ENCODE peak calls at places on chromosomes 2 and 18, in seven cellular contexts. One of them, this sample, is unnamed. For H3K9me3, the result is how much of the 10 kb centered on the place peaks cover.

GRCh38 chr18:58541137-58541788 is 87.6 kb downstream of the ALPK2 start:
- DNase-seq in A549: no peak
- DNase-seq in suprapubic skin: no peak
- DNase-seq in stomach: no peak
- DNase-seq in SK-N-SH: no peak
- DNase-seq in sigmoid colon: no peak
- DNase-seq in ovary: no peak
- DNase-seq in this sample: no peak

GRCh38 chr18:10010611-10011015 is 96.8 kb downstream of the VAPA start:
- DNase-seq in A549: no peak
- DNase-seq in suprapubic skin: peak
- DNase-seq in stomach: peak
- DNase-seq in SK-N-SH: no peak
- DNase-seq in sigmoid colon: peak
- DNase-seq in ovary: peak
- DNase-seq in this sample: peak

GRCh38 chr2:67234443-67234842 is 162.7 kb upstream of the ETAA1 start:
- DNase-seq in A549: no peak
- DNase-seq in suprapubic skin: no peak
- DNase-seq in stomach: no peak
- DNase-seq in SK-N-SH: no peak
- DNase-seq in sigmoid colon: peak
- DNase-seq in ovary: no peak
- DNase-seq in this sample: no peak

GRCh38 chr2:215833531-215834162 is 179.7 kb downstream of the MREG start:
- DNase-seq in A549: no peak
- DNase-seq in suprapubic skin: no peak
- DNase-seq in stomach: no peak
- DNase-seq in SK-N-SH: no peak
- DNase-seq in sigmoid colon: no peak
- DNase-seq in ovary: no peak
- DNase-seq in this sample: no peak

GRCh38 chr2:105827351-105828096 is 82.8 kb downstream of the NCK2 start:
- DNase-seq in A549: no peak
- DNase-seq in suprapubic skin: no peak
- DNase-seq in stomach: no peak
- DNase-seq in SK-N-SH: no peak
- DNase-seq in sigmoid colon: no peak
- DNase-seq in ovary: no peak
- DNase-seq in this sample: no peak

GRCh38 chr18:77911973-77912372 is 662.3 kb downstream of the GALR1 start:
- DNase-seq in A549: no peak
- DNase-seq in suprapubic skin: no peak
- DNase-seq in stomach: no peak
- DNase-seq in SK-N-SH: no peak
- DNase-seq in sigmoid colon: no peak
- DNase-seq in ovary: no peak
- DNase-seq in this sample: no peak

GRCh38 chr2:239687441-239687840 is 286.6 kb upstream of the HDAC4 start:
- DNase-seq in A549: no peak
- DNase-seq in suprapubic skin: peak
- DNase-seq in stomach: peak
- DNase-seq in SK-N-SH: no peak
- DNase-seq in sigmoid colon: no peak
- DNase-seq in ovary: no peak
- DNase-seq in this sample: no peak

GRCh38 chr2:54629914-54630609 is 93.4 kb upstream of the EML6 start:
- DNase-seq in A549: peak
- DNase-seq in suprapubic skin: no peak
- DNase-seq in stomach: peak
- DNase-seq in SK-N-SH: no peak
- DNase-seq in sigmoid colon: no peak
- DNase-seq in ovary: no peak
- DNase-seq in this sample: peak

GRCh38 chr2:66596229-66596628 is 161.3 kb downstream of the MEIS1 start:
- DNase-seq in A549: no peak
- DNase-seq in suprapubic skin: no peak
- DNase-seq in stomach: no peak
- DNase-seq in SK-N-SH: no peak
- DNase-seq in sigmoid colon: no peak
- DNase-seq in ovary: no peak
- DNase-seq in this sample: no peak

GRCh38 chr2:10036095-10036879 is 7.1 kb upstream of the KLF11 start:
- DNase-seq in A549: peak
- DNase-seq in suprapubic skin: no peak
- DNase-seq in stomach: peak
- DNase-seq in SK-N-SH: peak
- DNase-seq in sigmoid colon: peak
- DNase-seq in ovary: peak
- DNase-seq in this sample: no peak

GRCh38 chr2:85697716-85698115 is 3.6 kb downstream of the GNLY start:
- DNase-seq in A549: no peak
- DNase-seq in suprapubic skin: no peak
- DNase-seq in stomach: no peak
- DNase-seq in SK-N-SH: no peak
- DNase-seq in sigmoid colon: no peak
- DNase-seq in ovary: no peak
- DNase-seq in this sample: no peak

GRCh38 chr2:21363364-21363763 is 239.6 kb downstream of the TDRD15 start:
- DNase-seq in A549: no peak
- DNase-seq in suprapubic skin: no peak
- DNase-seq in stomach: no peak
- DNase-seq in SK-N-SH: no peak
- DNase-seq in sigmoid colon: no peak
- DNase-seq in ovary: no peak
- DNase-seq in this sample: no peak

GRCh38 chr2:145254291-145254690 is 734.4 kb upstream of the ZEB2 start:
- DNase-seq in A549: no peak
- DNase-seq in suprapubic skin: no peak
- DNase-seq in stomach: no peak
- DNase-seq in SK-N-SH: no peak
- DNase-seq in sigmoid colon: no peak
- DNase-seq in ovary: no peak
- DNase-seq in this sample: no peak

GRCh38 chr2:54630841-54631497 is 92.5 kb upstream of the EML6 start:
- DNase-seq in A549: no peak
- DNase-seq in suprapubic skin: no peak
- DNase-seq in stomach: no peak
- DNase-seq in SK-N-SH: no peak
- DNase-seq in sigmoid colon: no peak
- DNase-seq in ovary: no peak
- DNase-seq in this sample: no peak

GRCh38 chr2:218270721-218271486 is 585 bp downstream of the PNKD start:
- DNase-seq in A549: no peak
- DNase-seq in suprapubic skin: no peak
- DNase-seq in stomach: no peak
- DNase-seq in SK-N-SH: no peak
- DNase-seq in sigmoid colon: no peak
- DNase-seq in ovary: no peak
- DNase-seq in this sample: no peak

GRCh38 chr2:18740428-18740827 is 151.1 kb upstream of the NT5C1B start:
- DNase-seq in A549: no peak
- DNase-seq in suprapubic skin: no peak
- DNase-seq in stomach: no peak
- DNase-seq in SK-N-SH: no peak
- DNase-seq in sigmoid colon: no peak
- DNase-seq in ovary: no peak
- DNase-seq in this sample: no peak

GRCh38 chr2:207255565-207255964 is 89.8 kb upstream of the KLF7 start:
- DNase-seq in A549: no peak
- DNase-seq in suprapubic skin: no peak
- DNase-seq in stomach: no peak
- DNase-seq in SK-N-SH: no peak
- DNase-seq in sigmoid colon: no peak
- DNase-seq in ovary: no peak
- DNase-seq in this sample: no peak

GRCh38 chr2:230871361-230872150 is 6.8 kb downstream of the ITM2C start:
- DNase-seq in A549: no peak
- DNase-seq in suprapubic skin: peak
- DNase-seq in stomach: peak
- DNase-seq in SK-N-SH: no peak
- DNase-seq in sigmoid colon: no peak
- DNase-seq in ovary: no peak
- DNase-seq in this sample: no peak

GRCh38 chr2:158539176-158539895 is 82.6 kb downstream of the PKP4 start:
- DNase-seq in A549: no peak
- DNase-seq in suprapubic skin: no peak
- DNase-seq in stomach: no peak
- DNase-seq in SK-N-SH: no peak
- DNase-seq in sigmoid colon: no peak
- DNase-seq in ovary: no peak
- DNase-seq in this sample: no peak

GRCh38 chr2:36445191-36445590 is 89.6 kb downstream of the CRIM1 start:
- DNase-seq in A549: no peak
- DNase-seq in suprapubic skin: no peak
- DNase-seq in stomach: no peak
- DNase-seq in SK-N-SH: no peak
- DNase-seq in sigmoid colon: no peak
- DNase-seq in ovary: no peak
- DNase-seq in this sample: no peak

GRCh38 chr2:29223851-29224692 is 108.9 kb downstream of the CLIP4 start:
- DNase-seq in A549: no peak
- DNase-seq in suprapubic skin: peak
- DNase-seq in stomach: no peak
- DNase-seq in SK-N-SH: peak
- DNase-seq in sigmoid colon: peak
- DNase-seq in ovary: no peak
- DNase-seq in this sample: peak

GRCh38 chr2:142621287-142621686 is 256.2 kb upstream of the KYNU start:
- DNase-seq in A549: no peak
- DNase-seq in suprapubic skin: no peak
- DNase-seq in stomach: no peak
- DNase-seq in SK-N-SH: no peak
- DNase-seq in sigmoid colon: no peak
- DNase-seq in ovary: no peak
- DNase-seq in this sample: no peak
- TF ChIP-seq EP300 in A549: no peak
- TF ChIP-seq EP300 in suprapubic skin: no peak
- TF ChIP-seq EP300 in stomach: no peak
- TF ChIP-seq EP300 in SK-N-SH: no peak
- TF ChIP-seq EP300 in sigmoid colon: no peak
- TF ChIP-seq EP300 in ovary: no peak
- TF ChIP-seq EP300 in this sample: no peak

GRCh38 chr18:79727211-79727610 is 47.6 kb downstream of the CTDP1 start:
- DNase-seq in A549: no peak
- DNase-seq in suprapubic skin: no peak
- DNase-seq in stomach: no peak
- DNase-seq in SK-N-SH: no peak
- DNase-seq in sigmoid colon: no peak
- DNase-seq in ovary: no peak
- DNase-seq in this sample: no peak
- H3K9me3 ChIP-seq in A549: under half
- H3K9me3 ChIP-seq in suprapubic skin: under half
- H3K9me3 ChIP-seq in stomach: half or more
- H3K9me3 ChIP-seq in SK-N-SH: under half
- H3K9me3 ChIP-seq in sigmoid colon: under half
- H3K9me3 ChIP-seq in ovary: under half
- H3K9me3 ChIP-seq in this sample: under half

GRCh38 chr18:48033770-48034650 is 103.6 kb upstream of the SMAD2 start:
- DNase-seq in A549: no peak
- DNase-seq in suprapubic skin: peak
- DNase-seq in stomach: peak
- DNase-seq in SK-N-SH: no peak
- DNase-seq in sigmoid colon: peak
- DNase-seq in ovary: no peak
- DNase-seq in this sample: no peak

GRCh38 chr18:48036191-48036590 is 105.7 kb upstream of the SMAD2 start:
- DNase-seq in A549: no peak
- DNase-seq in suprapubic skin: peak
- DNase-seq in stomach: peak
- DNase-seq in SK-N-SH: no peak
- DNase-seq in sigmoid colon: peak
- DNase-seq in ovary: no peak
- DNase-seq in this sample: no peak

GRCh38 chr18:48034651-48035555 is 104.4 kb upstream of the SMAD2 start:
- DNase-seq in A549: no peak
- DNase-seq in suprapubic skin: peak
- DNase-seq in stomach: no peak
- DNase-seq in SK-N-SH: peak
- DNase-seq in sigmoid colon: peak
- DNase-seq in ovary: no peak
- DNase-seq in this sample: no peak

GRCh38 chr18:48036641-48037421 is 106.4 kb upstream of the SMAD2 start:
- DNase-seq in A549: no peak
- DNase-seq in suprapubic skin: peak
- DNase-seq in stomach: peak
- DNase-seq in SK-N-SH: peak
- DNase-seq in sigmoid colon: peak
- DNase-seq in ovary: no peak
- DNase-seq in this sample: no peak

DNA sequence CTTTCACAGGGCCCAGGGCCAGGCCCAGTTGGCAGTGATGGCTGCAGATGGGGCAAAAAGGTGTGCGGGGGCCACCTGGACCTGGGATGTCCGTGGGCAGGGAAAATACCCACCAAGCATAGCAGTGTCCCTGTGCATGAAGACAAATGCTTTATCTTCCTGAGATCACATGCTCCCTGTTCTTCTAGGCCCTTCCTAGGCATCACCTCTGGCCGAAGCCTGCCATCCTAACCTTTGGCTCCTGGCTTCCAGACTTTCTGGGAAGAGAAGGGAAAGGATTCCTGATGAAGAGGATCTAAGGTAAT is 105.0 kb upstream of the SMAD2 start:
- DNase-seq in A549: no peak
- DNase-seq in suprapubic skin: peak
- DNase-seq in stomach: no peak
- DNase-seq in SK-N-SH: no peak
- DNase-seq in sigmoid colon: peak
- DNase-seq in ovary: no peak
- DNase-seq in this sample: no peak
- TF ChIP-seq EP300 in A549: no peak
- TF ChIP-seq EP300 in suprapubic skin: no peak
- TF ChIP-seq EP300 in stomach: no peak
- TF ChIP-seq EP300 in SK-N-SH: no peak
- TF ChIP-seq EP300 in sigmoid colon: no peak
- TF ChIP-seq EP300 in ovary: no peak
- TF ChIP-seq EP300 in this sample: no peak

GRCh38 chr2:136183095-136183494 is 65.1 kb upstream of the CXCR4 start:
- DNase-seq in A549: no peak
- DNase-seq in suprapubic skin: no peak
- DNase-seq in stomach: no peak
- DNase-seq in SK-N-SH: no peak
- DNase-seq in sigmoid colon: no peak
- DNase-seq in ovary: no peak
- DNase-seq in this sample: no peak

GRCh38 chr2:136178941-136179601 is 61.1 kb upstream of the CXCR4 start:
- DNase-seq in A549: no peak
- DNase-seq in suprapubic skin: no peak
- DNase-seq in stomach: no peak
- DNase-seq in SK-N-SH: no peak
- DNase-seq in sigmoid colon: no peak
- DNase-seq in ovary: no peak
- DNase-seq in this sample: no peak

GRCh38 chr2:136175868-136176267 is 57.9 kb upstream of the CXCR4 start:
- DNase-seq in A549: no peak
- DNase-seq in suprapubic skin: no peak
- DNase-seq in stomach: no peak
- DNase-seq in SK-N-SH: no peak
- DNase-seq in sigmoid colon: no peak
- DNase-seq in ovary: no peak
- DNase-seq in this sample: no peak

GRCh38 chr2:136182315-136182714 is 64.4 kb upstream of the CXCR4 start:
- DNase-seq in A549: no peak
- DNase-seq in suprapubic skin: no peak
- DNase-seq in stomach: no peak
- DNase-seq in SK-N-SH: no peak
- DNase-seq in sigmoid colon: no peak
- DNase-seq in ovary: no peak
- DNase-seq in this sample: no peak

GRCh38 chr2:136179602-136179975 is 61.6 kb upstream of the CXCR4 start:
- DNase-seq in A549: no peak
- DNase-seq in suprapubic skin: no peak
- DNase-seq in stomach: no peak
- DNase-seq in SK-N-SH: no peak
- DNase-seq in sigmoid colon: no peak
- DNase-seq in ovary: no peak
- DNase-seq in this sample: no peak
- H3K9me3 ChIP-seq in A549: under half
- H3K9me3 ChIP-seq in suprapubic skin: under half
- H3K9me3 ChIP-seq in stomach: under half
- H3K9me3 ChIP-seq in SK-N-SH: under half
- H3K9me3 ChIP-seq in sigmoid colon: under half
- H3K9me3 ChIP-seq in ovary: under half
- H3K9me3 ChIP-seq in this sample: under half

This sample was measured in tibial nerve.